ENCODE peak calls at places on chromosomes 16 and 17, in six cellular contexts. One of them, this sample, is unnamed.

GRCh38 chr16:83113317-83113716 is 486.5 kb downstream of the CDH13 start:
- DNase-seq in cardiac muscle cell: peak
- DNase-seq in naive B cell: no peak
- DNase-seq in neural crest cell: peak
- DNase-seq in stimulated activated CD4-positive, alpha-beta T cell treated with anti-CD3 and anti-CD28 coated beads, Interleukin-1b, Interleukin-23, amount 100 ng/mL, for 24 hours: no peak
- DNase-seq in HT-29: peak
- DNase-seq in this sample: no peak

GRCh38 chr16:59324462-59324861 is 590.3 kb upstream of the GOT2 start:
- DNase-seq in cardiac muscle cell: no peak
- DNase-seq in HT-29: no peak
- DNase-seq in neural crest cell: no peak
- DNase-seq in stimulated activated CD4-positive, alpha-beta T cell treated with anti-CD3 and anti-CD28 coated beads, Interleukin-1b, Interleukin-23, amount 100 ng/mL, for 24 hours: no peak
- DNase-seq in naive B cell: no peak
- DNase-seq in this sample: no peak

GRCh38 chr17:56297142-56297541 is 143.9 kb downstream of the ANKFN1 start:
- DNase-seq in cardiac muscle cell: no peak
- DNase-seq in naive B cell: no peak
- DNase-seq in HT-29: no peak
- DNase-seq in neural crest cell: no peak
- DNase-seq in stimulated activated CD4-positive, alpha-beta T cell treated with anti-CD3 and anti-CD28 coated beads, Interleukin-1b, Interleukin-23, amount 100 ng/mL, for 24 hours: no peak
- DNase-seq in this sample: no peak

GRCh38 chr16:89701425-89702406 is at the start of gene SPATA2L:
- DNase-seq in neural crest cell: peak
- DNase-seq in naive B cell: peak
- DNase-seq in stimulated activated CD4-positive, alpha-beta T cell treated with anti-CD3 and anti-CD28 coated beads, Interleukin-1b, Interleukin-23, amount 100 ng/mL, for 24 hours: peak
- DNase-seq in cardiac muscle cell: peak
- DNase-seq in HT-29: peak
- DNase-seq in this sample: peak

GRCh38 chr16:85181739-85182129 is 69.5 kb upstream of the CIBAR2 start:
- DNase-seq in neural crest cell: no peak
- DNase-seq in HT-29: no peak
- DNase-seq in stimulated activated CD4-positive, alpha-beta T cell treated with anti-CD3 and anti-CD28 coated beads, Interleukin-1b, Interleukin-23, amount 100 ng/mL, for 24 hours: no peak
- DNase-seq in naive B cell: no peak
- DNase-seq in cardiac muscle cell: no peak
- DNase-seq in this sample: no peak

GRCh38 chr17:65896889-65897288 is 295.0 kb downstream of the CEP112 start:
- DNase-seq in cardiac muscle cell: no peak
- DNase-seq in stimulated activated CD4-positive, alpha-beta T cell treated with anti-CD3 and anti-CD28 coated beads, Interleukin-1b, Interleukin-23, amount 100 ng/mL, for 24 hours: no peak
- DNase-seq in naive B cell: no peak
- DNase-seq in HT-29: no peak
- DNase-seq in neural crest cell: no peak
- DNase-seq in this sample: no peak

GRCh38 chr16:65071371-65072311 is 50.2 kb downstream of the CDH11 start:
- DNase-seq in HT-29: no peak
- DNase-seq in stimulated activated CD4-positive, alpha-beta T cell treated with anti-CD3 and anti-CD28 coated beads, Interleukin-1b, Interleukin-23, amount 100 ng/mL, for 24 hours: no peak
- DNase-seq in naive B cell: no peak
- DNase-seq in neural crest cell: no peak
- DNase-seq in cardiac muscle cell: no peak
- DNase-seq in this sample: no peak

GRCh38 chr17:57403241-57403640 is 146.9 kb downstream of the MSI2 start:
- DNase-seq in HT-29: no peak
- DNase-seq in neural crest cell: no peak
- DNase-seq in stimulated activated CD4-positive, alpha-beta T cell treated with anti-CD3 and anti-CD28 coated beads, Interleukin-1b, Interleukin-23, amount 100 ng/mL, for 24 hours: no peak
- DNase-seq in cardiac muscle cell: no peak
- DNase-seq in naive B cell: no peak
- DNase-seq in this sample: no peak

GRCh38 chr16:86258713-86259112 is 251.6 kb upstream of the FOXF1 start:
- DNase-seq in naive B cell: no peak
- DNase-seq in cardiac muscle cell: no peak
- DNase-seq in HT-29: no peak
- DNase-seq in neural crest cell: no peak
- DNase-seq in stimulated activated CD4-positive, alpha-beta T cell treated with anti-CD3 and anti-CD28 coated beads, Interleukin-1b, Interleukin-23, amount 100 ng/mL, for 24 hours: no peak
- DNase-seq in this sample: no peak

This sample was measured in CD4-positive, alpha-beta memory T cell.